ENCODE peak calls at places on chromosome 1, in eight cellular contexts. Z, L, V, Y, H, M, E and G are unnamed samples.

GRCh38 chr1:71303617-71304041 is 222.8 kb upstream of the ZRANB2 start:
- DNase-seq in Z (no peak), L (no peak), V (no peak), Y (no peak), H (no peak), M (no peak), E (no peak), G (no peak)

GRCh38 chr1:221881805-221882581 is 140.1 kb upstream of the DUSP10 start:
- DNase-seq in Z (no peak), L (no peak), V (no peak), Y (no peak), H (no peak), M (no peak), E (no peak), G (no peak)

GRCh38 chr1:178266619-178267066 is 172.7 kb downstream of the RASAL2 start:
- DNase-seq in Z (no peak), L (no peak), V (no peak), Y (peak; percentile 97), H (no peak), M (no peak), E (peak; percentile 2), G (no peak)

GRCh38 chr1:223775054-223775453 is 62.7 kb downstream of the CAPN2 start:
- DNase-seq in Z (no peak), L (no peak), V (peak; percentile 11), Y (no peak), H (no peak), M (no peak), E (no peak), G (no peak)

GRCh38 chr1:67214420-67215174 is 48.3 kb downstream of the IL23R start:
- DNase-seq in Z (no peak), L (peak; percentile 23), V (no peak), Y (peak; percentile 68), H (no peak), M (no peak), E (peak; percentile 48), G (no peak)

GRCh38 chr1:6365047-6365446 is 28.5 kb downstream of the ACOT7 start:
- DNase-seq in Z (no peak), L (no peak), V (no peak), Y (no peak), H (no peak), M (no peak), E (no peak), G (no peak)

GRCh38 chr1:180376253-180376652 is 126.1 kb downstream of the ACBD6 start:
- DNase-seq in Z (no peak), L (no peak), V (no peak), Y (no peak), H (no peak), M (no peak), E (no peak), G (no peak)

GRCh38 chr1:71788113-71788512 is 494.2 kb downstream of the NEGR1 start:
- DNase-seq in Z (no peak), L (no peak), V (no peak), Y (no peak), H (no peak), M (no peak), E (no peak), G (no peak)

GRCh38 chr1:235532350-235532749 is 28.1 kb upstream of the B3GALNT2 start:
- DNase-seq in Z (no peak), L (no peak), V (no peak), Y (no peak), H (no peak), M (no peak), E (no peak), G (no peak)

GRCh38 chr1:109396513-109396839 is 1.2 kb downstream of the SORT1 start:
- DNase-seq in Z (no peak), L (no peak), V (no peak), Y (no peak), H (no peak), M (no peak), E (no peak), G (no peak)

GRCh38 chr1:109396971-109397370 is 747 bp downstream of the SORT1 start:
- DNase-seq in Z (no peak), L (no peak), V (no peak), Y (no peak), H (no peak), M (no peak), E (peak; percentile 65), G (no peak)

GRCh38 chr1:109398343-109399225 is 866 bp upstream of the SORT1 start:
- DNase-seq in Z (no peak), L (no peak), V (no peak), Y (no peak), H (no peak), M (no peak), E (no peak), G (no peak)

GRCh38 chr1:109399326-109399957 is 1.7 kb upstream of the SORT1 start:
- DNase-seq in Z (no peak), L (peak; percentile 72), V (no peak), Y (peak; percentile 77), H (no peak), M (peak; percentile 50), E (peak; percentile 83), G (peak; percentile 61)

GRCh38 chr1:109397451-109398342 is at the start of gene SORT1:
- DNase-seq in Z (peak; percentile 71), L (peak; percentile 90), V (no peak), Y (peak; percentile 99), H (peak; percentile 84), M (no peak), E (peak; percentile 93), G (peak; percentile 82)
- TF ChIP-seq POLR2AphosphoS5 in Z (no peak), L (peak; percentile 36), V (no peak), Y (peak; percentile 69), H (no peak), M (no peak), E (no peak), G (peak; percentile 72)

GRCh38 chr1:18107671-18108312 is at the start of gene IGSF21:
- DNase-seq in Z (no peak), L (no peak), V (no peak), Y (peak; percentile 68), H (no peak), M (no peak), E (no peak), G (no peak)
- H3K4me3 ChIP-seq in Z (peak within 1 kb of the TSS; percentile 22), L (no peak within 1 kb of the TSS), V (peak within 1 kb of the TSS; percentile 33), Y (peak within 1 kb of the TSS; percentile 80), H (peak within 1 kb of the TSS; percentile 43), M (no peak within 1 kb of the TSS), E (no peak within 1 kb of the TSS), G (peak within 1 kb of the TSS; percentile 28)

DNA sequence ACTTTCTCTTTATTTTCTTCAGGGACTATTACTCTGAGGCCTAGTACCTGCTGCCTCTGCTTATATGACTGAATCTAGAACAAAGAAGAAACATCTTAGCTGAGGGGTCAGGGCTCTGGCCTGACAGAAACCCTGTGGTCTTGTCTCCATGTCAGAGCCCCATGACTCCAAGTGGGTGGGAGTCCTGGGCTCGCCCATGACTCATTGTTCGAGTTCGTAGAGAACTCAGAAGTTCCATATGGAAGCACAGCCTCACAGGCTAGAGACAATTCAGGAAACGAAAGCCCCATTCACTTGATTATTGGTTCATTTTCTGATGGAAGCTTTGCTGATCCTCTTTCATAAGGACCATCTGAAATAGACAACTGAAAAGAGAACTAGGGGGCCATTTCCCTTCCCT is 73.2 kb downstream of the CD58 start:
- DNase-seq in Z (no peak), L (no peak), V (no peak), Y (no peak), H (no peak), M (no peak), E (peak; percentile 61), G (no peak)
- TF ChIP-seq POLR2AphosphoS5 in Z (no peak), L (no peak), V (no peak), Y (no peak), H (no peak), M (no peak), E (no peak), G (no peak)

GRCh38 chr1:176201568-176201967 is 5.5 kb downstream of the COP1 start:
- DNase-seq in Z (no peak), L (no peak), V (no peak), Y (no peak), H (no peak), M (no peak), E (no peak), G (no peak)

GRCh38 chr1:176203735-176204134 is 3.4 kb downstream of the COP1 start:
- DNase-seq in Z (no peak), L (no peak), V (no peak), Y (no peak), H (no peak), M (no peak), E (no peak), G (no peak)

GRCh38 chr1:176198413-176198812 is 8.7 kb downstream of the COP1 start:
- DNase-seq in Z (no peak), L (no peak), V (no peak), Y (no peak), H (no peak), M (no peak), E (no peak), G (no peak)

GRCh38 chr1:176196728-176197127 is 10.4 kb downstream of the COP1 start:
- DNase-seq in Z (no peak), L (no peak), V (no peak), Y (no peak), H (no peak), M (no peak), E (no peak), G (no peak)

GRCh38 chr1:176199707-176200106 is 7.4 kb downstream of the COP1 start:
- DNase-seq in Z (no peak), L (no peak), V (no peak), Y (no peak), H (no peak), M (no peak), E (no peak), G (no peak)
- H3K4me3 ChIP-seq in Z (no peak overlapping the region), L (no peak overlapping the region), V (no peak overlapping the region), Y (no peak overlapping the region), H (no peak overlapping the region), M (no peak overlapping the region), E (no peak overlapping the region), G (no peak overlapping the region)

GRCh38 chr1:198657550-198658064 is 18.8 kb downstream of the PTPRC start:
- DNase-seq in Z (no peak), L (no peak), V (no peak), Y (no peak), H (no peak), M (no peak), E (peak; percentile 21), G (peak; percentile 37)
- TF ChIP-seq POLR2AphosphoS5 in Z (no peak), L (no peak), V (no peak), Y (no peak), H (no peak), M (no peak), E (no peak), G (peak; percentile 70)

DNA sequence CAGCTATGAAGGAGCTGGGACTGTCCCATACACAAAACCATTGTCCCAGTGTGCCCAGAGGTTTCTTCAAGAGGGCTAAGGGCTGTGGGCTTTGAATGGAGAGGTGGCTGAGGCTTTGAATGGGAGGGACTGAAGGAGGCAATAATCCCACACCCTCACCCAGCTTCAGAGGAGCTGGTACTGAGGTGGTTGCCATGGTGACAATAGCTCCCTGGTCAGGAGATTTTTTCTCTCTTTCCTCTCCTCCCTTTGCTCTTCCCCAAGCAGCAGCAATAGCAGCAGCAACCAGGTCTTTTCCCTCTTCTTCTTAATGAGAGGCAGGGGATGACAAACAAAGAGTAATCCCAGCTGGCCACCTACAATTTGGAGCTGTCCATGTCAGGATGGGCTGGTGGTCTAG is 1.6 kb downstream of the HPCAL4 start:
- DNase-seq in Z (no peak), L (no peak), V (no peak), Y (no peak), H (no peak), M (no peak), E (no peak), G (no peak)
- H3K4me3 ChIP-seq in Z (no peak overlapping the region), L (no peak overlapping the region), V (no peak overlapping the region), Y (no peak overlapping the region), H (no peak overlapping the region), M (no peak overlapping the region), E (no peak overlapping the region), G (no peak overlapping the region)